ENCODE peak calls at places on chromosomes 4 and X, in five cellular contexts. I is K562, D is spleen, C is heart right ventricle, V is tibial nerve. U is an unnamed sample. For H3K4me1, the result is how much of the 10 kb centered on the place peaks cover.

GRCh38 chr4:156749791-156750403 is 221.7 kb downstream of the PDGFC start:
- DNase-seq in C (no peak), V (no peak), D (no peak), I (no peak), U (no peak)

GRCh38 chr4:76571274-76571673 is 136.2 kb downstream of the SHROOM3 start:
- DNase-seq in D (no peak), I (no peak), V (no peak), C (no peak), U (no peak)

GRCh38 chr4:8394125-8394524 is 46.4 kb downstream of the ACOX3 start:
- DNase-seq in D (no peak), C (peak), I (no peak), V (peak), U (no peak)

GRCh38 chr4:82138376-82138775 is 235.4 kb downstream of the HNRNPD start:
- DNase-seq in V (no peak), C (no peak), D (no peak), I (no peak), U (no peak)

GRCh38 chr4:48343035-48343434 is 1.7 kb downstream of the SLAIN2 start:
- DNase-seq in V (no peak), I (no peak), D (no peak), C (no peak), U (peak)

GRCh38 chr4:89906316-89906715 is 11.7 kb downstream of the MMRN1 start:
- DNase-seq in V (no peak), C (no peak), D (no peak), I (no peak), U (no peak)

GRCh38 chrX:119272882-119273806 is 37.1 kb downstream of the PGRMC1 start:
- DNase-seq in V (no peak), C (peak), D (peak), I (no peak), U (peak)

GRCh38 chrX:153739754-153740486 is 15.3 kb downstream of the ABCD1 start:
- DNase-seq in V (no peak), I (no peak), C (no peak), D (peak), U (no peak)

GRCh38 chr4:173371292-173372192 is 788 bp downstream of the SAP30 start:
- DNase-seq in V (peak), C (peak), I (peak), D (peak), U (peak)

GRCh38 chr4:16066586-16067128 is 17.2 kb downstream of the PROM1 start:
- DNase-seq in C (no peak), V (no peak), I (no peak), D (no peak), U (no peak)

GRCh38 chr4:26493461-26493860 is 3.2 kb upstream of the CCKAR start:
- DNase-seq in D (no peak), V (no peak), I (no peak), C (no peak), U (no peak)

GRCh38 chrX:330726-331144 is 12.1 kb upstream of the GTPBP6 start:
- DNase-seq in C (no peak), V (no peak), D (peak), I (no peak), U (no peak)

GRCh38 chrX:40260123-40260751 is 162.5 kb upstream of the BCOR start:
- DNase-seq in D (peak), I (no peak), V (no peak), C (peak), U (peak)

GRCh38 chr4:82981116-82981515 is 29.5 kb downstream of the LIN54 start:
- DNase-seq in C (no peak), V (no peak), D (no peak), I (no peak), U (no peak)

GRCh38 chrX:134712272-134712671 is 54.0 kb upstream of the PLAC1 start:
- DNase-seq in V (no peak), D (no peak), I (no peak), C (no peak), U (no peak)

GRCh38 chr4:55442541-55442940 is 46.8 kb downstream of the TMEM165 start:
- DNase-seq in V (no peak), I (no peak), C (no peak), D (no peak), U (no peak)

GRCh38 chrX:118632862-118633261 is 94.5 kb upstream of the IL13RA1 start:
- DNase-seq in C (no peak), D (no peak), V (no peak), I (no peak), U (no peak)

GRCh38 chrX:130224810-130225209 is 43.9 kb downstream of the ZNF280C start:
- DNase-seq in I (no peak), C (no peak), V (no peak), D (no peak), U (no peak)

GRCh38 chr4:38560763-38561558 is 103.0 kb upstream of the KLF3 start:
- DNase-seq in C (no peak), D (no peak), V (no peak), I (no peak), U (no peak)

GRCh38 chrX:24375732-24376131 is 15.3 kb downstream of the SUPT20HL1 start:
- DNase-seq in D (no peak), I (no peak), C (no peak), V (no peak), U (no peak)

GRCh38 chr4:3250438-3250955 is 1.5 kb downstream of the MSANTD1 start:
- DNase-seq in V (no peak), I (no peak), C (no peak), D (peak), U (no peak)

GRCh38 chrX:38859602-38860001 is 58.3 kb downstream of the MID1IP1 start:
- DNase-seq in I (no peak), D (no peak), V (no peak), C (no peak), U (no peak)

GRCh38 chr4:47617607-47618006 is 132.5 kb downstream of the ATP10D start:
- DNase-seq in I (no peak), V (no peak), C (no peak), D (no peak), U (no peak)

GRCh38 chr4:182886768-182887167 is 30.4 kb downstream of the DCTD start:
- DNase-seq in I (no peak), D (peak), V (no peak), C (no peak), U (no peak)

GRCh38 chrX:19625612-19626011 is 110.3 kb upstream of the MAP3K15 start:
- DNase-seq in I (no peak), D (no peak), V (no peak), C (no peak), U (no peak)

GRCh38 chrX:97389761-97390192 is 506.1 kb downstream of the RPA4 start:
- DNase-seq in D (no peak), I (no peak), V (no peak), C (no peak), U (no peak)

GRCh38 chr4:2082118-2082517 is 23.0 kb downstream of the NAT8L start:
- DNase-seq in I (no peak), V (no peak), D (peak), C (no peak), U (no peak)

GRCh38 chr4:76194325-76194724 is 19.3 kb downstream of the SCARB2 start:
- DNase-seq in D (no peak), C (no peak), I (no peak), V (no peak), U (no peak)

GRCh38 chr4:173289351-173289725 is 44.8 kb downstream of the HMGB2 start:
- DNase-seq in V (no peak), C (no peak), I (no peak), D (no peak), U (peak)

GRCh38 chrX:133229361-133229760 is 11.2 kb upstream of the TFDP3 start:
- DNase-seq in I (no peak), D (no peak), V (no peak), C (no peak), U (no peak)

GRCh38 chr4:138035781-138036258 is 206.3 kb downstream of the SLC7A11 start:
- DNase-seq in V (no peak), I (peak), C (peak), D (no peak), U (peak)

GRCh38 chrX:78979789-78980464 is 34.7 kb downstream of the P2RY10 start:
- DNase-seq in V (no peak), C (no peak), I (no peak), D (no peak), U (no peak)

GRCh38 chr4:111323916-111324315 is 701.0 kb upstream of the PITX2 start:
- DNase-seq in D (no peak), I (no peak), C (no peak), V (no peak), U (peak)

GRCh38 chrX:24767557-24767956 is 73.8 kb downstream of the POLA1 start:
- DNase-seq in V (no peak), C (no peak), D (no peak), I (no peak), U (no peak)

GRCh38 chr4:184369871-184370270 is 104.5 kb downstream of the IRF2 start:
- DNase-seq in I (no peak), C (no peak), D (no peak), V (no peak), U (peak)

GRCh38 chr4:107183155-107183774 is 147.2 kb upstream of the DKK2 start:
- DNase-seq in D (no peak), C (peak), I (peak), V (no peak), U (peak)

GRCh38 chr4:186693159-186693815 is 30.4 kb downstream of the FAT1 start:
- DNase-seq in D (no peak), I (peak), V (peak), C (peak), U (no peak)

GRCh38 chrX:154011376-154012335 is 8.0 kb downstream of the IRAK1 start:
- DNase-seq in V (no peak), I (no peak), D (no peak), C (no peak), U (no peak)

GRCh38 chr4:15118281-15118680 is 116.0 kb downstream of the CPEB2 start:
- DNase-seq in D (no peak), I (no peak), C (no peak), V (no peak), U (no peak)

GRCh38 chr4:67152976-67153375 is 392.3 kb downstream of the CENPC start:
- DNase-seq in V (no peak), I (no peak), D (no peak), C (no peak), U (no peak)

DNA sequence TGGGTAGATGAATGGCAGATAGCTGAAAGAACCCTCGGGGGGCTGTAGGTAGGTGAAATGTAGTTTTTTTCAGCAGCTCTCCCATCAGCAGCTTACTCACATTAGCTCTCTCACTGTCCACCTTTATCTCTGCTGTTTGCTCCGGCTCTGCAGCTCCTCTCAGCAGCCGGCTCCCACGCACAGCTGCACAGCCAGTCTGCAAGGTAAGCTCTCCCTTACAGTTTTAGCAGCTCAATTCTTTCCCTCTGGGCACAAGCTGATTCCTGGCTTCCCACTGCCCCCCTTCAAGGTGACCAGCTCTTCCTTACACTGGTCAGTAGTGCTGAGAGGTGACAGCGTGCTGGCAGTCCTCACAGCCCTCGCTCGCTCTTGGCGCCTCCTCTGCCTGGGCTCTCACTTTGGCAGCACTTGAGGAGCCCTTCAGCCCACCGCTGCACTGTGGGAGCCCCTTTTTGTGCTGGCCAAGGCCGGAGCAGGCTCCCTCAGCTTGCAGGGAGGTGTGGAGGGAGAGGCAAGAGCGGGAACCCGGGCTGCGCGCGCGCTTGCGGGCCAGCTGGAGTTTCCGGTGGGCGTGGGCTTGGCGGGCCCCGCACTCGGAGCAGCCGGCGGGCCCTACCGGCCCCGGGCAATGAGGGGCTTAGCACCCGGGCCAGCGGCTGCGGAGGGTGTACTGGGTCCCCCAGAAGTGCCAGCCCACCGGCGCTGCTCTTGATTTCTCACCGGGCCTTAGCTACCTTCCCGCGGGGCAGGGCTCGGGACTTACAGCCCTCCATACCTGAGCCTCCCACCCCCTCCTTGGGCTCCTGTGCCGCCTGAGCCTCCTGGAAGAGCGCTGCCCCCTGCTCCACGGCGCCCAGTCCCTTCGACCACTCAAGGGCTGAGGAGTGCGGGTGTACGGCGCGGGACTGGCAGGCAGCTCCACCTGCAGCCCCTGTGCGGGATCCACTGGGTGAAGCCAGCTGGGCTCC is 393.6 kb downstream of the CENPC start:
- DNase-seq in I (peak), V (no peak), C (no peak), D (peak), U (peak)
- TF ChIP-seq CTCF in I (no peak), V (no peak), C (no peak), D (no peak), U (no peak)

DNA sequence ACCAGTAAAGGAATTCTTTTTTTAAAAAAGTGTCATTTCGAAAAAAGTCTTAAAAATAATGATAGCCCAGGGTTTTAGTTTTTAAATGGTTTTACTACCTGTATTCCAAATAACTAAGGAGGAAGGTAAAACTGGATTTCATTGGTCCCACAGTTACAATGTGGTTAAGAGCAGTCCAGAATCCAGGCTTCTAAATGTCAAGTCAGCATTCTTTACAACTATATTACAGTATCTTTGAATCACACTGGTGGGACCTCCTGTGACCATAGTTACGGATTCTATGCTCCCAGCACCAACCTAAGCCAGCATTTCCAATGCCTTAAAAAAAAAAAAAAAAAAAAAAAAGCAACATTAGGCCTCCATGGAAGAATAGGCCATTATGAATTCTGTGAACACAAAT is 6.2 kb downstream of the TIGD4 start:
- DNase-seq in V (no peak), D (no peak), C (no peak), I (no peak), U (no peak)
- H3K4me1 ChIP-seq in V (under half), D (under half), C (under half), I (under half), U (under half)

DNA sequence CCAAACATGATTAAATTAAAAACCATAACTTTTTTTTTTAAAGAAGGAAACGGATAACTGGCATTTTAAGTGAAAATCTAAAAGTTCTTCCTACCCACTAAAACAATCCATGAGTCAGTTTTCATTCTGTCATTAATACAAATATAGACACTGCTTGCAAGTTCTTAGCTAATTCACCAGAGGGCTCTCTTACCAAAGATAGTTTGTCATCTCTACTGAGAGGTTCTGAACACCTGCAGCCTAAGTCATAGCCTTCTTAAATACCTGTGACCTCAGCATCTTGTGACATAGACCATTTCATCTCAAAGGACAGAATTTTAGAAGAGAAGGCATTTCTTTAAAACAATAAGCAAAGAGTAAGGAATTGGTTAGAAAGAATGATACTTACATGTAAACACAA is 65.3 kb upstream of the FAM120C start:
- DNase-seq in I (no peak), V (no peak), C (no peak), D (no peak), U (peak)
- TF ChIP-seq CTCF in I (peak), V (no peak), C (peak), D (no peak), U (peak)

GRCh38 chr4:188396037-188396436 is 256.8 kb downstream of the TRIML1 start:
- DNase-seq in C (no peak), I (no peak), D (no peak), V (no peak), U (no peak)

GRCh38 chr4:188400456-188400855 is 261.2 kb downstream of the TRIML1 start:
- DNase-seq in I (no peak), V (peak), D (no peak), C (no peak), U (peak)

GRCh38 chr4:188403272-188403671 is 264.0 kb downstream of the TRIML1 start:
- DNase-seq in V (no peak), D (no peak), C (no peak), I (no peak), U (peak)

DNA sequence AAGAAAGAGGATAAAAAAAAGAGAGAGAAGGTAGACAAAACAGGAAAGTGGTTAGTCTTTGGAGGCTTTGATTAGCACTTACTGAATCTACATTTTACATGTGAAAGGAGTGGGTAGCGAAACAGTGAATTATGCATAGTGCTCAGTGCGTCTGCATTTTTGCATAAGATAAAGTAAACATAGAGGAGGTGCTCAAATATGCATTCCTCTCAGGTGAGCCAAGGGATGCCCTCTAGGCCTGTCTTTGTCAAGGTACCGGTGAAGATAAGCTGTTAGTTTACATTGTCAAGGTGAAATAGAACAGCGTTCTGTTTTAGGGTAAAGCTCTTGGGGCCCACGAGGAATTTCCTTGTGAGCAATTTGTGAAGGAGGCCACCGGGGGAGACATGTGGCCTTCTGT is 260.6 kb downstream of the TRIML1 start:
- DNase-seq in V (no peak), C (no peak), D (no peak), I (no peak), U (no peak)
- H3K4me1 ChIP-seq in V (under half), C (under half), D (under half), I (under half), U (under half)

GRCh38 chrX:85627363-85627762 is 247.9 kb upstream of the POF1B start:
- DNase-seq in D (no peak), C (no peak), V (no peak), I (no peak), U (peak)
- TF ChIP-seq CTCF in D (no peak), C (no peak), V (no peak), I (peak), U (no peak)

U was measured in cardiac muscle cell.